ENCODE peak calls at places on chromosome 11, in nine cellular contexts. W is mesendoderm; O is cardiac muscle cell; J is RCC 7860; T is HEK293T; V is fibroblast of mammary gland; E is activated CD8-positive, alpha-beta memory T cell treated with anti-CD3 and anti-CD28 coated beads for 48 hours; R is NCI-H748 treated with DMSO at 0.1 percent for 48 hours; A is RPMI7951. H is an unnamed sample.
A peak's percentile ranks its signal among the peaks of the same experiment; 100 is the strongest.

GRCh38 chr11:130400793-130401483 is 27.5 kb downstream of the ADAMTS8 start:
- DNase-seq in A (peak; percentile 70), W (no peak), V (peak; percentile 95), O (no peak), E (no peak), T (no peak), R (no peak), J (no peak), H (no peak)

GRCh38 chr11:84899740-84900139 is 727.4 kb downstream of the DLG2 start:
- DNase-seq in J (no peak), T (peak; percentile 10), W (peak; percentile 91), A (peak; percentile 28), O (no peak), E (no peak), R (no peak), V (peak; percentile 31), H (no peak)

GRCh38 chr11:56841210-56841810 is 92.8 kb upstream of the OR9G4 start:
- DNase-seq in E (no peak), J (peak; percentile 40), A (peak; percentile 46), T (peak; percentile 41), R (peak; percentile 40), O (peak; percentile 79), V (peak; percentile 67), W (peak; percentile 68), H (peak; percentile 66)

GRCh38 chr11:2221591-2221990 is 48.8 kb downstream of the ASCL2 start:
- DNase-seq in J (no peak), E (no peak), A (no peak), T (no peak), R (no peak), W (no peak), V (no peak), O (no peak), H (no peak)

GRCh38 chr11:67303989-67304411 is 670 bp downstream of the SSH3 start:
- DNase-seq in V (no peak), E (no peak), A (peak; percentile 30), T (peak; percentile 42), R (no peak), O (peak; percentile 49), J (peak; percentile 5), W (peak; percentile 70), H (no peak)

GRCh38 chr11:78290293-78291176 is 101.8 kb downstream of the USP35 start:
- DNase-seq in J (no peak), A (peak; percentile 33), W (no peak), T (no peak), O (no peak), E (no peak), R (no peak), V (peak; percentile 93), H (no peak)

GRCh38 chr11:129259950-129260349 is 67.8 kb upstream of the ARHGAP32 start:
- DNase-seq in E (no peak), A (peak; percentile 54), O (no peak), T (no peak), J (no peak), V (no peak), R (no peak), W (peak; percentile 40), H (no peak)

GRCh38 chr11:23988381-23989006 is 508.4 kb upstream of the LUZP2 start:
- DNase-seq in R (no peak), O (no peak), T (no peak), A (peak; percentile 33), E (no peak), W (no peak), J (no peak), V (peak; percentile 29), H (no peak)

GRCh38 chr11:100574894-100575769 is 112.0 kb upstream of the ARHGAP42 start:
- DNase-seq in W (peak; percentile 47), T (no peak), O (peak; percentile 50), A (peak; percentile 33), E (no peak), J (no peak), V (peak; percentile 54), R (peak; percentile 29), H (no peak)

GRCh38 chr11:37967635-37968034 is 1369.6 kb upstream of the RAG2 start:
- DNase-seq in W (peak; percentile 10), O (no peak), A (no peak), E (no peak), T (no peak), J (no peak), V (no peak), R (no peak), H (no peak)

GRCh38 chr11:14908214-14908880 is 16.3 kb upstream of the CYP2R1 start:
- DNase-seq in T (peak; percentile 41), V (peak; percentile 47), A (peak; percentile 24), E (no peak), O (peak; percentile 44), J (peak; percentile 21), R (peak; percentile 80), W (peak; percentile 73), H (peak; percentile 71)

GRCh38 chr11:131592734-131593133 is 222.3 kb downstream of the NTM start:
- DNase-seq in T (no peak), W (no peak), J (no peak), O (no peak), V (no peak), R (peak; percentile 34), E (no peak), A (no peak), H (peak; percentile 5)